ENCODE peak calls at places on chromosomes 12 and 14, in five cellular contexts. F is K562, L is GM12878, K is HepG2, C is GM12891. Q is an unnamed sample.

GRCh38 chr14:86787782-86788181 is 1205.2 kb downstream of the GALC start:
- DNase-seq in K (no peak), L (no peak), F (no peak), C (no peak), Q (no peak)

GRCh38 chr14:86087377-86087776 is 557.4 kb downstream of the FLRT2 start:
- DNase-seq in C (no peak), K (no peak), L (no peak), F (no peak), Q (no peak)

GRCh38 chr12:9625019-9625418 is 17.3 kb upstream of the KLRB1 start:
- DNase-seq in F (no peak), K (no peak), C (no peak), L (no peak), Q (no peak)

GRCh38 chr12:96132819-96133218 is 61.4 kb upstream of the ELK3 start:
- DNase-seq in K (peak), F (no peak), C (no peak), L (no peak), Q (no peak)

GRCh38 chr14:61505815-61506809 is 184.7 kb downstream of the PRKCH start:
- DNase-seq in F (no peak), K (no peak), L (no peak), C (no peak), Q (no peak)

GRCh38 chr14:96194657-96195431 is 9.8 kb upstream of the BDKRB2 start:
- DNase-seq in L (no peak), K (peak), C (no peak), F (no peak), Q (no peak)

GRCh38 chr12:7374423-7375144 is 69.4 kb downstream of the CD163L1 start:
- DNase-seq in L (no peak), C (peak), F (peak), K (peak), Q (peak)

GRCh38 chr12:46386360-46386867 is 13.8 kb upstream of the SLC38A2 start:
- DNase-seq in F (no peak), L (no peak), K (peak), C (no peak), Q (no peak)

GRCh38 chr12:26044592-26044991 is 80.2 kb downstream of the BHLHE41 start:
- DNase-seq in K (no peak), L (no peak), F (no peak), C (no peak), Q (no peak)

GRCh38 chr14:101927859-101928258 is 36.5 kb upstream of the DYNC1H1 start:
- DNase-seq in K (no peak), L (no peak), C (no peak), F (peak), Q (no peak)

GRCh38 chr14:75514673-75515630 is 7.3 kb upstream of the BATF start:
- DNase-seq in C (no peak), K (no peak), F (peak), L (peak), Q (no peak)

GRCh38 chr14:55730602-55731001 is 150.6 kb downstream of the KTN1 start:
- DNase-seq in C (no peak), L (no peak), F (no peak), K (no peak), Q (no peak)

GRCh38 chr14:64952598-64953309 is 10.2 kb upstream of the GPX2 start:
- DNase-seq in F (peak), K (no peak), C (peak), L (peak), Q (no peak)

GRCh38 chr12:1845427-1845826 is 25.1 kb downstream of the LRTM2 start:
- DNase-seq in F (no peak), L (no peak), C (no peak), K (no peak), Q (no peak)

GRCh38 chr12:44465139-44465538 is 411.0 kb downstream of the NELL2 start:
- DNase-seq in C (no peak), L (no peak), K (no peak), F (no peak), Q (no peak)

GRCh38 chr12:132804426-132804861 is 24.2 kb downstream of the GOLGA3 start:
- DNase-seq in F (peak), L (no peak), C (no peak), K (no peak), Q (no peak)

GRCh38 chr14:90384543-90384911 is 12.3 kb upstream of the CALM1 start:
- DNase-seq in L (no peak), F (no peak), C (no peak), K (no peak), Q (no peak)

GRCh38 chr12:76784600-76785051 is 20.7 kb downstream of the ZDHHC17 start:
- DNase-seq in K (no peak), L (no peak), F (no peak), C (no peak), Q (no peak)

DNA sequence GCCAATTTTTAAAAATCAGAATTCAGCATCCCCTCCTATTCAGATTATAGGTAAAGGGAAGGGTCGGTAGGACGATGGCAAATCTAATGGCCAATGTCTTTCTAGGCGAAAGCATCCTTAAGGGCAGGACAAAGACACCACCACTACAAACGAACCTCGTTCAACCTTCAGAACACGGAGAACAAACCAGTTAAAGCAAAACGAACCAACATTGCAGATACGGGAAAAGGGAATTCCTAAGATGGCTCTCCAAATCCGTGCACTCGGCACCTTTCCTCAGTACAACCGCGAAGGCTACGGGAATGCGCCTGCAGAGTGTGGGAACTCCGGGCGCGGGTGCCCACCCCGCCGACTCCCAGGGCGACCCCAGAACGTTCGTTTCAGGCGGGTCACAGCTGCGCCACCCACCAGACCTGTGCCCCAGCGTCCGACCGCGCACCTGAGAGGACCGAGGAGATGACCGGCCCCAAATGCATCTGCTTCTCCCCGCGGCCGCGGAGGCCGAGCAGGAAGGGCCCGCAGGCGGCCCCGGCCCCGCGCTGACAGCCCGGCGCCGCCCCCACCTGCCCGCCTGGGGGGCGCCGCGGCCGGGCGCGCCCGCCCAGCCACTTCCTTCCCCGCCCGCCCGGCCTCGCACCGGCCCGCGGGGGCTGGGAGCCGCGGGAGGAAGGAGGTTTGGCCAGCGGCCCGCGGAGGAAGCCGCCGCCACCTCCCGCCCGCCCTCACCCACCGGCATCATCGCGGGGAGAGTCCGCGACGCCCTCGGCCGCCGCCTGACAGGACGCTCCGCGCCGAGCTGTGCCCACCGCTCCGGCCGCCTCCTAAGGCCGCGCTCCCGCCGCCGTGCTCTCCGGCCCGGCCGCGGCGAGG is 571 bp downstream of the PPP1R13B start:
- DNase-seq in C (peak), L (no peak), F (no peak), K (no peak), Q (no peak)
- TF ChIP-seq POLR2AphosphoS5 in C (no peak), L (no peak), F (no peak), K (no peak), Q (no peak)

GRCh38 chr14:80977103-80977728 is 21.8 kb downstream of the TSHR start:
- DNase-seq in K (no peak), L (no peak), C (no peak), F (no peak), Q (no peak)
- TF ChIP-seq TAF1 in K (no peak), L (no peak), C (no peak), F (no peak), Q (no peak)

DNA sequence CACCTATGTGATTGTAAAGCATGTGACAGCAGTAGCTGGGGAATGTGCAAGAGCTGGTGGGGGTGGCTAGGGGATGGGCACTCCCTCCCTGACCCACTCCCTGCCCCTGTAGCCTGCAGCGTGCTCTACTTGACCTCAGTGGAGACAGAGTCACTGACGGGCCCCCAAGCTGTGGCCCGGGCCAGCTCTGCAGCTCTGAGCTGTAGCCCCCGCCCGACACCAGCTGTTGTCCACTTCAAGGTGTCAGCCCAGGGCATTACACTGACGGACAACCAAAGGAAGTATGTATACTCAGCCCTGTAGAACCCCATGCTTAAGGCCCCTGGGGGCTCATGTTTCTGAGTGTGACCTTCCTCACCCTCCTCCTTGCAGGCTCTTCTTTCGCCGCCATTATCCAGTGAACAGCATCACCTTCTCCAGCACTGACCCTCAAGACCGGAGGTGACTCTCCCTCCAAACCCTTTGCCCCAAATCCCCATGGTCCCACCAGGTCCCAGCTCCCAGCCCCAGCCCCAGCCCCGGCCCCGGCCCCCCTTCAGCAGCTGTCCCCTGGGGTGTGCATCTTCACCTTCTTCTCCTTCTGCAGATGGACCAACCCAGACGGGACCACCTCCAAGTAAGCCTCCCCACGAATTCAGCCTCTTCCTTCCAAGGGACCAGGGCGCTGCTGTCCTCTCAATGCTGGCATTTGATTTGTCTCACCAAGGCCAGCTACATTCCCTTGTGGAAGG is 13.3 kb downstream of the TNS2 start:
- DNase-seq in K (no peak), F (no peak), L (no peak), C (no peak), Q (no peak)
- TF ChIP-seq POLR2A in K (no peak), F (no peak), L (peak), C (no peak), Q (no peak)

DNA sequence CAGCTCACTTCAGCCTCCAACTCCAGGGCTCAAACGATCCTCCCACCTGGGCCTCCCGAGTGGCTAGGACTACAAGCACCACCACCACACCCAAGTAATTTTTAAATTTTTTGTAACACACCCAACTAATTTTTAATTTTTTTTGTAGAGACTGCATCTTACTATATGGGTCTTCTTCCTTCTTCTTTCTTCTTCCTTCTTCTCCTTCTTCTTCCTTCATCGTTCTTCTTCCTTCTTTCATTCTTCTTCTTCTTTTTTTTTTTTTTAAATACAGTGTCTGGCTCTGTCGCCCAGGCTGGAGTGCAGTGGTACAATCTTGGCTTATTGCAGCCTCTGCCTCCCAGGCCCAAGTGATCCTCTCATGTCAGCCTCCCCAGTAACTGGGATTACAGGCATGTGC is 965 bp upstream of the CREBL2 start:
- DNase-seq in L (no peak), C (no peak), F (no peak), K (no peak), Q (no peak)
- TF ChIP-seq POLR2AphosphoS5 in L (no peak), C (no peak), F (no peak), K (no peak), Q (no peak)

GRCh38 chr14:24954037-24954696 is 95.8 kb downstream of the STXBP6 start:
- DNase-seq in C (no peak), F (no peak), L (peak), K (no peak), Q (no peak)
- TF ChIP-seq TAF1 in C (no peak), F (no peak), L (no peak), K (no peak), Q (no peak)

GRCh38 chr12:106284294-106285105 is 18.0 kb upstream of the TCP11L2 start:
- DNase-seq in K (peak), L (no peak), F (no peak), C (no peak), Q (no peak)

GRCh38 chr12:106282457-106283097 is 20.0 kb upstream of the TCP11L2 start:
- DNase-seq in K (peak), C (peak), F (peak), L (no peak), Q (peak)

GRCh38 chr12:106280101-106280500 is 22.4 kb upstream of the TCP11L2 start:
- DNase-seq in F (no peak), L (no peak), K (no peak), C (no peak), Q (no peak)

GRCh38 chr12:106285993-106286392 is 16.5 kb upstream of the TCP11L2 start:
- DNase-seq in K (no peak), C (no peak), L (no peak), F (no peak), Q (no peak)

DNA sequence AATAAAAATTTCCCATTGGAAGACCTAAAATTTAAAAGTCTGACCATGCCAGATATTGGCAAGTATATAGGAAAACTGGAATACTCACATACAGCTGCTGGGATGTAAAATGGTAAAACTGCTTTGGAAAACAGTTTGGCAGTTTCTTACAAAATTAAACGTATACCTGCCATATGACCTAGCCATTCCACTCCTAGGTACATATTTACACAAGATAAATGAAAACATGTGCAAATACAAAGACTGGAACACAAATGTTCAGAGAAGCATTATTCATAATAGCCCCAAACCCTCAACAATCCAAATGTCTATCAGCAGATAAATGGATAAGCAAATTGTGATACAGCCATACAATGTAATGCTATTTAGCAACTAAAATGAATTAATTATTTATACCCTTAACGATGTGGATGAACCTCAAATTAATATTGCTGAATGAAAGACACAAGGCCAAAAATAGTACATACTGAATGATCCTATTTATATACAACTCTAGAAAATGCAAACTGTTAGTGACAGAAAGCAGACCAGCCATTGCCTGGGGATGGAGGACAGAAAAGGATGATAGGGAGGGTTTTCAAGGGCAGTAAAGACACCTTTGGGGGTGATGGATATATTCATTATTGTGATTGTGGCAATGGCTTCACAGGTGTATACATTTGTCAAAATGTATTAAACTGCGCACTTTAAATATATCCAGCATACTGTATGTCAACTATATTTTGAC is 21.3 kb upstream of the TCP11L2 start:
- DNase-seq in L (no peak), C (no peak), F (no peak), K (no peak), Q (no peak)
- TF ChIP-seq POLR2A in L (no peak), C (no peak), F (no peak), K (no peak), Q (no peak)

Q was measured in GM12892.